ENCODE peak calls at places on chromosomes 13 and 19, in ten cellular contexts. S is fibroblast of lung; E is Peyer's patch; O is mammary epithelial cell; I is fibroblast of mammary gland; J is nephron progenitor cell; B is activated CD8-positive, alpha-beta T cell treated with anti-CD3 and anti-CD28 coated beads for 36 hours; D is upper lobe of right lung; F is HFF-Myc; R is tibial artery. X is an unnamed sample.

GRCh38 chr13:24274452-24274971 is 34.9 kb upstream of the C1QTNF9 start:
- DNase-seq in S (no peak), E (peak; percentile 84), O (peak; percentile 6), I (no peak), J (no peak), B (peak; percentile 90), D (peak; percentile 71), F (no peak), R (no peak), X (no peak)

GRCh38 chr19:15210323-15210774 is 9.6 kb upstream of the NOTCH3 start:
- DNase-seq in S (peak; percentile 51), E (no peak), O (peak; percentile 57), I (peak; percentile 94), J (no peak), B (no peak), D (peak; percentile 73), F (no peak), R (peak; percentile 90), X (no peak)

GRCh38 chr19:15422311-15423075 is 3.7 kb upstream of the AKAP8L start:
- DNase-seq in S (no peak), E (no peak), O (no peak), I (no peak), J (no peak), B (no peak), D (no peak), F (no peak), R (no peak), X (no peak)

GRCh38 chr13:21319869-21320641 is 139.0 kb downstream of the ZDHHC20 start:
- DNase-seq in S (no peak), E (no peak), O (no peak), I (no peak), J (no peak), B (no peak), D (no peak), F (no peak), R (no peak), X (no peak)

GRCh38 chr19:19385900-19386339 is 19.6 kb upstream of the GATAD2A start:
- DNase-seq in S (peak; percentile 42), E (peak; percentile 52), O (no peak), I (no peak), J (peak; percentile 69), B (peak; percentile 75), D (no peak), F (no peak), R (no peak), X (no peak)

GRCh38 chr13:28220166-28220565 is 81.8 kb downstream of the PAN3 start:
- DNase-seq in S (peak; percentile 26), E (no peak), O (peak; percentile 9), I (peak; percentile 58), J (no peak), B (no peak), D (no peak), F (peak; percentile 5), R (no peak), X (peak; percentile 20)

GRCh38 chr13:100600461-100600860 is 11.9 kb upstream of the GGACT start:
- DNase-seq in S (no peak), E (no peak), O (no peak), I (no peak), J (no peak), B (no peak), D (no peak), F (no peak), R (no peak), X (no peak)

GRCh38 chr13:99275093-99275469 is 16.9 kb upstream of the GPR18 start:
- DNase-seq in S (peak; percentile 92), E (no peak), O (peak; percentile 72), I (peak; percentile 84), J (no peak), B (peak; percentile 69), D (no peak), F (peak; percentile 35), R (no peak), X (peak; percentile 87)

GRCh38 chr19:13841339-13842293 is 35.3 kb upstream of the NANOS3 start:
- DNase-seq in S (peak; percentile 41), E (no peak), O (peak; percentile 69), I (no peak), J (no peak), B (no peak), D (peak; percentile 90), F (no peak), R (no peak), X (peak; percentile 48)

GRCh38 chr13:41495044-41495443 is 37.7 kb downstream of the RGCC start:
- DNase-seq in S (no peak), E (no peak), O (no peak), I (no peak), J (no peak), B (no peak), D (no peak), F (no peak), R (no peak), X (no peak)

GRCh38 chr19:32566246-32566830 is 14.7 kb upstream of the PDCD5 start:
- DNase-seq in S (no peak), E (no peak), O (no peak), I (peak; percentile 75), J (no peak), B (no peak), D (no peak), F (no peak), R (no peak), X (no peak)

GRCh38 chr13:41458939-41459753 is 1.8 kb downstream of the RGCC start:
- DNase-seq in S (peak; percentile 29), E (peak; percentile 64), O (peak; percentile 53), I (peak; percentile 72), J (no peak), B (peak; percentile 81), D (peak; percentile 70), F (no peak), R (peak; percentile 40), X (peak; percentile 34)

GRCh38 chr19:18475004-18475453 is 37.1 kb upstream of the ISYNA1 start:
- DNase-seq in S (no peak), E (no peak), O (no peak), I (no peak), J (no peak), B (peak; percentile 28), D (no peak), F (no peak), R (no peak), X (no peak)

GRCh38 chr19:48415869-48416268 is 22.4 kb downstream of the GRIN2D start:
- DNase-seq in S (no peak), E (no peak), O (no peak), I (no peak), J (no peak), B (no peak), D (no peak), F (no peak), R (no peak), X (no peak)

GRCh38 chr13:23899555-23899954 is 2.3 kb upstream of the C1QTNF9B start:
- DNase-seq in S (peak; percentile 52), E (no peak), O (peak; percentile 27), I (peak; percentile 66), J (peak; percentile 39), B (no peak), D (no peak), F (peak; percentile 33), R (peak; percentile 29), X (peak; percentile 48)

DNA sequence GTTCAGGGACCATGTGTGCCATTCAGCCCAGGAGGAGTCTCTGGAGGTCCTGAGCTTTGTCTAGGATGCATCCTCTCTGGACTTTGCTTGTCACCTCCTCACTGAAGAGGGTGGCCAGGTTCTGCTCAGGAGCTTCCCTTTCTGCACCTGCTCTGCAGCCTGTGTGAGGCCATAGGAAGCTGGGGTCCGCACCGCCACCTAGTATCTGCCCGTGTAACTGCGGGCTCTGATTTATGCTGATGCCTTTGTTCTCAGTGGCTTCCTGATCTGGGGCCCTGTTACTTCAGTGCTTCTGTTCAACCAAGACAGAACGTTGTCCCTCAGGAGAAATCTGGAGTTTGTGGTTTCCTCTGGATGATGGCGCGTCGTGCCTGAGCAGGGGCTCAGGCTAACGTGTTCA is 15.5 kb downstream of the ZNF610 start:
- DNase-seq in S (no peak), E (no peak), O (no peak), I (no peak), J (no peak), B (peak; percentile 30), D (no peak), F (no peak), R (no peak), X (no peak)
- TF ChIP-seq CTCF in S (no peak), E (no peak), O (no peak), I (no peak), J (no peak), B (no peak), D (no peak), F (no peak), R (no peak), X (no peak)

GRCh38 chr19:1220452-1221037 is 15.0 kb downstream of the STK11 start:
- DNase-seq in S (no peak), E (no peak), O (no peak), I (no peak), J (no peak), B (no peak), D (no peak), F (no peak), R (no peak), X (no peak)
- TF ChIP-seq CTCF in S (no peak), E (no peak), O (no peak), I (peak; percentile 32), J (no peak), B (no peak), D (no peak), F (no peak), R (no peak), X (peak; percentile 20)

DNA sequence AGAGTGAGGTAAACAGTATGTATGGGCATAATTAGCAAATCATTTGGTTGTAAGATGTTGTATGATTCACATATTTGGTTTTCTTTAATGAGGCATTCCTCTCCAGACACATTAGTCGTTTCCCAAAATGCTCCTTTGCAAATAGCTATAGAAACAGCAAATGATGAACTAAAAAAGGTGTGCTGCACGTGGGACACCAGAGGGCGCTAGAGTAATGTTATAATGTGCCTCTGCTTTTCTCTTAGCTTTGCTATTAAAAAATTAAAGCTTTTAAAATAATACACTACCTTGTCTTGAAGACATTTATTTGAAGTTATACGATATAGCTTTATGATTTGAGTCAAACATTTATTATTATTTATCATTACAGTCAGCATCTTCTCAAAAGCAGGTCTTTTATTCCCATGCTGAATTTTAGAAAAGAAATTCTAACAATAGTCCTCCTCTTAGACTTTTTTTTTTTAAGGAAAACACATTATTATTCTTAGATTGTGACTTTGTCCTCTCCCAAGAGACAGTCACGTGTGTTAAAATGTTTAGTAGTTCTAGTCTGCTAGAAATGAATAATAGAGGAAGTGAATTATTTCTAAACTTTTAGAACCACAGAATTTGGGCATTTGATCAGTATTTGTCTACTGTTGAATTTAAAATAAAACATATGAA is 121.6 kb upstream of the FRY start:
- DNase-seq in S (peak; percentile 41), E (peak; percentile 18), O (peak; percentile 37), I (peak; percentile 77), J (peak; percentile 55), B (peak; percentile 48), D (no peak), F (peak; percentile 58), R (no peak), X (peak; percentile 63)
- TF ChIP-seq CTCF in S (peak; percentile 88), E (peak; percentile 88), O (peak; percentile 81), I (peak; percentile 89), J (peak; percentile 95), B (peak; percentile 91), D (peak; percentile 91), F (peak; percentile 80), R (peak; percentile 84), X (peak; percentile 81)

DNA sequence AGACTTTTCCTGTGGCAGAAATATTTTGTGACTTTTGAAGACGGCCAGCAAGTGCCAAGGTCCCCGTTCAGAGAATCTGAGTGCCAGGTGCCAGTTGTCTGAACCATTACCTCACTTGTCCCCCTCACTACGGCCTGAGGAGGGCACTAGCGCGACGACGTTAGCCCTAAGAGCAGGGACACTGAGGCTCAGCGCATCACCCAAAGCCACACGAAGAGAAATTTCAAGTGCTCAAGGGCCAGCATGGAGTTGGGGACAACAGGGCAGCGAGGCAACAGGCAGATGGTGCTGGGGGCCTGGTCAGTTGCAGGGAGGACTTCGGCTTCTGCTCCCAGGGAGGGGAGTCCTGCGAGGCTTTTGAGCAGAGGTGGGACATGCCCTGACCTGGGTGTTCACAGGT is 9.5 kb upstream of the TYK2 start:
- DNase-seq in S (no peak), E (no peak), O (no peak), I (no peak), J (no peak), B (peak; percentile 62), D (no peak), F (no peak), R (no peak), X (no peak)
- TF ChIP-seq CTCF in S (no peak), E (no peak), O (no peak), I (peak; percentile 19), J (no peak), B (no peak), D (no peak), F (peak; percentile 22), R (no peak), X (peak; percentile 36)